ENCODE peak calls at places on chromosomes 6 and 20, in four cellular contexts. S is GM23338, P is OCI-LY7, K is hepatocyte. Z is an unnamed sample.

GRCh38 chr20:22904411-22904810 is 130.7 kb upstream of the SSTR4 start:
- DNase-seq in S (no peak), P (no peak), K (no peak), Z (no peak)

GRCh38 chr6:143068001-143068400 is 7.3 kb downstream of the AIG1 start:
- DNase-seq in S (no peak), P (no peak), K (no peak), Z (no peak)

GRCh38 chr6:39553029-39553428 is 172.2 kb downstream of the KIF6 start:
- DNase-seq in S (peak), P (no peak), K (no peak), Z (no peak)

GRCh38 chr6:20126102-20126752 is 86.0 kb downstream of the MBOAT1 start:
- DNase-seq in S (no peak), P (no peak), K (no peak), Z (no peak)

GRCh38 chr6:20325641-20326421 is 75.8 kb upstream of the E2F3 start:
- DNase-seq in S (no peak), P (no peak), K (no peak), Z (no peak)

GRCh38 chr6:20497200-20497820 is 36.9 kb upstream of the CDKAL1 start:
- DNase-seq in S (no peak), P (no peak), K (no peak), Z (no peak)

GRCh38 chr20:17782768-17783167 is 83.0 kb downstream of the BANF2 start:
- DNase-seq in S (no peak), P (peak), K (no peak), Z (no peak)

GRCh38 chr6:37456816-37457560 is 24.0 kb downstream of the CMTR1 start:
- DNase-seq in S (no peak), P (no peak), K (no peak), Z (no peak)

GRCh38 chr6:87772597-87773530 is 70.8 kb upstream of the AKIRIN2 start:
- DNase-seq in S (no peak), P (no peak), K (peak), Z (no peak)

GRCh38 chr6:149473080-149474052 is 11.4 kb downstream of the ZC3H12D start:
- DNase-seq in S (no peak), P (peak), K (no peak), Z (no peak)

GRCh38 chr6:68777956-68778355 is 142.9 kb downstream of the ADGRB3 start:
- DNase-seq in S (no peak), P (no peak), K (no peak), Z (no peak)

GRCh38 chr6:43811101-43812099 is 41.4 kb downstream of the VEGFA start:
- DNase-seq in S (no peak), P (no peak), K (peak), Z (no peak)

GRCh38 chr6:121993362-121993761 is 406.1 kb upstream of the HSF2 start:
- DNase-seq in S (no peak), P (no peak), K (no peak), Z (no peak)

GRCh38 chr6:105204331-105204730 is 24.5 kb upstream of the POPDC3 start:
- DNase-seq in S (no peak), P (no peak), K (no peak), Z (no peak)

GRCh38 chr6:127737768-127738167 is 160.8 kb downstream of the C6orf58 start:
- DNase-seq in S (no peak), P (no peak), K (peak), Z (no peak)

GRCh38 chr6:128370072-128370471 is 150.3 kb downstream of the PTPRK start:
- DNase-seq in S (no peak), P (no peak), K (no peak), Z (no peak)

GRCh38 chr6:105692630-105693212 is 289.8 kb upstream of the PREP start:
- DNase-seq in S (no peak), P (peak), K (no peak), Z (no peak)

GRCh38 chr20:57433658-57434389 is 42.6 kb downstream of the RBM38 start:
- DNase-seq in S (no peak), P (no peak), K (no peak), Z (no peak)

GRCh38 chr20:4726710-4727391 is 5.1 kb downstream of the PRND start:
- DNase-seq in S (no peak), P (peak), K (no peak), Z (no peak)

DNA sequence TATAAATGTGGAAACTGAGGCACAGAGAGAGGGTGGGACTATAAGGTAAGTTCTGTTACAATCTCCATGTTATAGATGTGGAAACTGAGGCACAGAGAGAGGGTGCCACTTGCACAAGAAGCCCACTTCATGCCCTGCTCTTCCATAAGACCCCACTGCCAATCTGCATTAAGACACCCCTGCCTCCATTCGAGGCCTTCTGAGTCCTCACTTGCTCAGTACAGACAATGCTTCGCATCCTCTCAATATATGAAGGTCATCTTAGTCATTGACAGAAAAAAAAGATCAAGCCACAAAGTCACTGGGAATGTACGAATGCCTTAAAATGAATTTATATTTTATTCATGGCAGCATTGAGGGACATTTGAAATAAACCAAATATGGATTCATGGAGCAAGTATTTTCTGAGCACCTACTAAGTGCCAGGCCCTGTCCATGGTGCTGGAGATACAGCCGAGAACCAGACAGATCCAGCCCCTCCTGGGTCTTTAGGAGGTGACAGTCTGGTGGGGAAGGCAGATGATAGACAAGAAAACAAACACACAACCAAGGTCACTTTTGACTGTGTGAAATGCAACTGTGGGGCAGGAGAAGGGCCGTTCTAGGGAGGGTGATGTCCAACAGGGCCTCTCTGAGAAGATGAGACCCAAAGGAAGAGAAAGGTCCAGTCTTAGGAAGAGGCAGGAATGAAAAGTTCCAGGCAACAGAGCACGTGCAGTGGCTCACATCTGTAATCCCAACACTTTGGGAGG is 92.5 kb upstream of the PTPN1 start:
- DNase-seq in S (no peak), P (no peak), K (no peak), Z (no peak)
- TF ChIP-seq EZH2phosphoT487 in S (no peak), P (no peak), K (no peak), Z (no peak)

GRCh38 chr6:79969784-79970183 is 22.4 kb upstream of the ELOVL4 start:
- DNase-seq in S (no peak), P (no peak), K (no peak), Z (no peak)

GRCh38 chr6:79967178-79967577 is 19.8 kb upstream of the ELOVL4 start:
- DNase-seq in S (no peak), P (no peak), K (no peak), Z (no peak)

DNA sequence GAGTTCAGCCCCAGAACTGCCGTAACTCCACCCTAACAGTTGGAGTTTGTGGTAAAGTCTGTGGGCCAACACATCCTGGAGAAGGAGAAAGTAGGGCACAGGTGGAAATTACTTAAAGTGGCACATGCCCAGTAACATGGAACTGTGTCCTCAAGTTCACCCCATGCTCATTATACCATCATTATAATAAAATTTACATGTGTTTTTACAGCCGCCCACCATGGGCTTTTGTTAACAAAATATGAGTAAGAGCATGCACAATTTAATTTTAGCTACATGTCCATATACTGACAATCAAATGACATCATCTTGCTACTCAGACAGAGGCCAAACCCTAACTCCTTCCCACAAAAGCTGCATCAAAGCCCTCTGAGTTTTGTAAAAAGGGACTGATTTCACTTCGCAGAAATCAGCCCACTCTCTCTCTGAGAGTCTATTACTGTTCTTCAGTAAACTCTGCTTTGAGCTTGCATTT is 17.3 kb upstream of the ELOVL4 start:
- DNase-seq in S (no peak), P (no peak), K (no peak), Z (no peak)
- TF ChIP-seq EZH2phosphoT487 in S (no peak), P (no peak), K (no peak), Z (no peak)

DNA sequence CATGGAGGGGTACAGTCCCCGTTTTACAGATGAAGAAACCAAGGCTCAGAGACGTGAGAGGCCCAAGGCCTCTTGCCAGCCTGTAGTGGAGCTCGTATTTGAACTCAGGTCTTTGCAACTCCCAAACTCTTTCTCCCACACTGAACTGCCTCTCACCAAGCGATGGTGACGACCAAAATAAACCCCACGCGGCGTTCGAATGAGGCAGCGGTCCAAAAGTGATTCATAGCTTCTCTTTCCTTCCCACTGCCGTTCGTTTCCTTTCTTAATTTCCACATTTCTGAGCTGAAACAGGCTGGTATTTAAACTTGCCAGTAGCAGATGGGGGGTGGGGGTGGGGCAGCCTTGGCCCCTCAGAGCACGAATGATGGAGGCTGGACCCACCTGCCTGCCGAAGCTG is 252.9 kb upstream of the KCNG1 start:
- DNase-seq in S (no peak), P (no peak), K (no peak), Z (no peak)
- TF ChIP-seq EZH2phosphoT487 in S (no peak), P (no peak), K (no peak), Z (no peak)

GRCh38 chr20:32980131-32980941 is 23.9 kb downstream of the SUN5 start:
- DNase-seq in S (no peak), P (no peak), K (peak), Z (no peak)
- TF ChIP-seq EZH2phosphoT487 in S (no peak), P (no peak), K (no peak), Z (no peak)

GRCh38 chr20:45878076-45878731 is 2.8 kb upstream of the ZSWIM1 start:
- DNase-seq in S (no peak), P (no peak), K (no peak), Z (no peak)

GRCh38 chr20:45874576-45874975 is 6.5 kb upstream of the ZSWIM1 start:
- DNase-seq in S (no peak), P (no peak), K (no peak), Z (no peak)

GRCh38 chr20:45872626-45873025 is 8.4 kb upstream of the ZSWIM1 start:
- DNase-seq in S (no peak), P (no peak), K (no peak), Z (no peak)

GRCh38 chr20:45867811-45868176 is 10.4 kb downstream of the ZSWIM3 start:
- DNase-seq in S (no peak), P (no peak), K (no peak), Z (no peak)

DNA sequence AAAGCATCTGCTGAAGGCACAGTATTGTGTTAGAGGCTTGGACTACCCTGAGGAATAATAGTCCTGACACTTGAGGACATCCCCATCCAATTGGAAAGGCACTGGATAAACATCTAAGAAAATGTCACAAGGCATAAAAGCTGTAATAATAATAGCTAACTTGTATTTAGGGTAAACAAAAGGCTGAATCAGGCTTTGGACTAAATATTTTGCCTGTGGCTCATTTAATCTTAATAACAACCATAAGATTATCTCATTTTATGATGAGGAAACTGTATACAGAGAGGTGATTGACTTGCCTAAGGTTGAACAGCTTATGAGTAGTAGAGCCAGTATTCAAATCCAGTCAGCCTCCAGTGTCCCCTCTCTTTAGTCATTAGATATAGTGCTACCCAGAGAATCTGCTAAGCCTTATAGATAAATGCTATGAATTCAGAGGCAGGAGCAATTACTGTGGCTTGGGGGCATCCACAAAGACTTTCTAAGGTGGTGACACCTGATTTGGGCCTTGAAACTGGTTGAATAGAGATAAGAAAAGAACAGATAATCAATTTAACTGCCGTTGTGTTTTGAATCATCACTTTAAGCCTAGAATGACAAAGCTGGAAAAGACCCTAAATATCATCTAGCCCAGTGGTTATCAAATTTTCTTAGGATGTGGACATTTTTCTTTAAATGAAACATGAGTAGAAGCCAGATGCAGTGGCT is 7.5 kb upstream of the ZSWIM1 start:
- DNase-seq in S (no peak), P (no peak), K (no peak), Z (no peak)
- TF ChIP-seq EZH2phosphoT487 in S (no peak), P (no peak), K (no peak), Z (no peak)

DNA sequence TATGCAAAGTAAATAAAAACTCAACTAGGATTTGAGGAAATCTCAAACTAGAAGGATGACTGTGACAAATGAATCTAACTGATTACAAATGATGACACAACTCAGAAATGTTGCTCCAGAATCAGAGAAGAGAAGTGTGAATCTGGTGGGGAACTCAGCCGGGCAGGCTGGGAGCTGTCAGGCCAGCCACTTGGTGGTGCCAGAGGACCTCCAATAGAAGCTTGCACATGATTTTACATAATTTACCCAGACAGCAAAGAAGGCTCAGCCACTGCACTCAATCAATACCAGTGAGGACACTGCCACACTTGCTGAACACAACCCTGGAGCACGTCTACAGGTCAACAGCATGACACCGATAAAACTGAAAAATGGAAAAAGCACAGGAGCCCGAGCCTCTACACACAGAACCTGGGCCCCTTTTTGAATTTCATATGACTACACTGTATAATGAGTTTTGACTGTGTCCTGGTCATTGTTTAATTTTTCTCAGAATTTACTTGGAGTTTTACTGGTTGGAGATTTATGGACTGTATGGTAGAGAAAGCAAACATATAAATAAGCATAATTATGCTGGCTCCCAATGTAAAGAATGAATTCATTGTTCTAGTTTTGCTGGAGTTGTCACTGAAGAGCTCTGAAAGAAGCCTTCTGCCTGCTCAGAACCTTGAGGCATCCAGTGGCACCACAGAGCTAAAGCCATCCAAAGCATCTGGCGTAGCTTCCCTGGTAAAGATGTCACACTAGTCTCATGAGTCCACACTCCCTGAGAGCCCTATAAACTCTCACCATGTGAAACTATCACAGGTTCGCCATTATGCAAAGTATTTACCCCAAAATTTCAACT is 296.5 kb downstream of the THBS2 start:
- DNase-seq in S (peak), P (peak), K (peak), Z (peak)
- TF ChIP-seq EZH2phosphoT487 in S (no peak), P (no peak), K (no peak), Z (no peak)

GRCh38 chr20:42483694-42484303 is 705.9 kb downstream of the PTPRT start:
- DNase-seq in S (peak), P (peak), K (peak), Z (no peak)
- TF ChIP-seq EZH2phosphoT487 in S (no peak), P (no peak), K (no peak), Z (no peak)

GRCh38 chr6:165647041-165647440 is 16.0 kb downstream of the PDE10A start:
- DNase-seq in S (no peak), P (no peak), K (no peak), Z (no peak)

GRCh38 chr6:165646484-165646883 is 16.6 kb downstream of the PDE10A start:
- DNase-seq in S (no peak), P (no peak), K (no peak), Z (no peak)

GRCh38 chr6:165643015-165643414 is 20.0 kb downstream of the PDE10A start:
- DNase-seq in S (no peak), P (no peak), K (no peak), Z (no peak)

GRCh38 chr6:165645919-165646318 is 17.1 kb downstream of the PDE10A start:
- DNase-seq in S (no peak), P (no peak), K (no peak), Z (no peak)

GRCh38 chr6:165644586-165645266 is 18.3 kb downstream of the PDE10A start:
- DNase-seq in S (no peak), P (no peak), K (no peak), Z (no peak)
- TF ChIP-seq EZH2phosphoT487 in S (no peak), P (no peak), K (no peak), Z (no peak)

DNA sequence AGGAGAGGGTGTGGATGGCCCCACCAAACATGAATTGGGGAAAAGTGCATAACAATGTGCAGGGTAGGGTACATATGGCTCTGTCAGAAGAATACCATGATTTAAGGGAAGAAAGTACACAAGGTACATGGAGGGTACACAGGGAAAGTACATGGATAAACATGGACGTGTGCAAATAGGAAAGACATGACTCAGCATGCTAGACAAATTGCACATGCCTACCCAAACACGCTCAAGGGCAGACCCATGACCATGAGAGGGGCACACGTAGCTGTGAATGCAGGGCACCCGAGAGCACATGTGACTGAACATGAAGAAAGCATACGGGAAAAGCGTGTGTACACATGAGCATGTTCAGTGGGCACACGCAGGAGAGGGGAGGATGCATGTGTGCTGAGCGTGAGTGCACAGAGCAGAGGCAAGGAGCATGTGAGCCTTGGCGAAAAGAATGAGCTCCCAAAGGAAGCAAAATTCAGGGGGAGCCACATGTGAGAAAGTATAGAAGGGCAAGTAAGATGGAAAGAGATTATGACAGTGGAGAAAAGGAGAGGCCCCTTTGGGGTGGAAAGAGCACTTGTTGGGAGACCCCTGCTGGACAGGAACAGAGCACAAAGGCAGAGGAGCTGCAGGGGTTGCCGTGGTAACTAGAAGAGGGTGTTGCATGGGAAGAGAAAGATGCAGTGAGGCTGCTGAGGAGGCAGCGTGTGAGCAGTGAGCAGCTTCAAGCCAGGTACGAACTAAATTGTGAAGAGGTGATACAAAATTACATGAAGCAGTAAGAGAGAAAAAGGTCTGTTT is 17.8 kb downstream of the OR2H2 start:
- DNase-seq in S (peak), P (peak), K (peak), Z (peak)
- TF ChIP-seq EZH2phosphoT487 in S (no peak), P (no peak), K (no peak), Z (no peak)

Z was measured in HCT116.